ENCODE peak calls at places on chromosomes 12 and 14, in seven cellular contexts. J is testis; E is stomach; N is dorsolateral prefrontal cortex; O is CD8-positive, alpha-beta memory T cell; P is cardiac muscle cell; Q is tibial artery. S is an unnamed sample. For H3K27me3, the result is how much of the 10 kb centered on the place peaks cover.

GRCh38 chr14:61077946-61078738 is 97.1 kb downstream of the SLC38A6 start:
- DNase-seq in J (no peak), E (no peak), N (no peak), O (no peak), P (no peak), Q (no peak), S (no peak)

GRCh38 chr12:8541591-8541990 is 886 bp upstream of the CLEC4E start:
- DNase-seq in J (no peak), E (no peak), N (no peak), O (no peak), P (no peak), Q (no peak), S (no peak)

GRCh38 chr14:51304428-51304827 is 64.4 kb downstream of the TMX1 start:
- DNase-seq in J (no peak), E (no peak), N (no peak), O (no peak), P (peak), Q (no peak), S (peak)

GRCh38 chr12:2179953-2180736 is 127.4 kb downstream of the CACNA1C start:
- DNase-seq in J (peak), E (peak), N (peak), O (no peak), P (peak), Q (peak), S (peak)

GRCh38 chr12:47080725-47081502 is 1.2 kb upstream of the AMIGO2 start:
- DNase-seq in J (peak), E (peak), N (no peak), O (peak), P (peak), Q (peak), S (peak)

GRCh38 chr14:61145258-61145902 is 135.8 kb downstream of the TMEM30B start:
- DNase-seq in J (no peak), E (no peak), N (no peak), O (no peak), P (peak), Q (no peak), S (peak)

GRCh38 chr14:30077946-30078345 is 150.3 kb upstream of the PRKD1 start:
- DNase-seq in J (no peak), E (no peak), N (no peak), O (no peak), P (no peak), Q (no peak), S (no peak)

GRCh38 chr12:65113621-65114035 is 7.5 kb downstream of the WIF1 start:
- DNase-seq in J (no peak), E (no peak), N (no peak), O (no peak), P (no peak), Q (no peak), S (no peak)

GRCh38 chr14:61474021-61474420 is 152.6 kb downstream of the PRKCH start:
- DNase-seq in J (no peak), E (no peak), N (no peak), O (peak), P (no peak), Q (no peak), S (no peak)

DNA sequence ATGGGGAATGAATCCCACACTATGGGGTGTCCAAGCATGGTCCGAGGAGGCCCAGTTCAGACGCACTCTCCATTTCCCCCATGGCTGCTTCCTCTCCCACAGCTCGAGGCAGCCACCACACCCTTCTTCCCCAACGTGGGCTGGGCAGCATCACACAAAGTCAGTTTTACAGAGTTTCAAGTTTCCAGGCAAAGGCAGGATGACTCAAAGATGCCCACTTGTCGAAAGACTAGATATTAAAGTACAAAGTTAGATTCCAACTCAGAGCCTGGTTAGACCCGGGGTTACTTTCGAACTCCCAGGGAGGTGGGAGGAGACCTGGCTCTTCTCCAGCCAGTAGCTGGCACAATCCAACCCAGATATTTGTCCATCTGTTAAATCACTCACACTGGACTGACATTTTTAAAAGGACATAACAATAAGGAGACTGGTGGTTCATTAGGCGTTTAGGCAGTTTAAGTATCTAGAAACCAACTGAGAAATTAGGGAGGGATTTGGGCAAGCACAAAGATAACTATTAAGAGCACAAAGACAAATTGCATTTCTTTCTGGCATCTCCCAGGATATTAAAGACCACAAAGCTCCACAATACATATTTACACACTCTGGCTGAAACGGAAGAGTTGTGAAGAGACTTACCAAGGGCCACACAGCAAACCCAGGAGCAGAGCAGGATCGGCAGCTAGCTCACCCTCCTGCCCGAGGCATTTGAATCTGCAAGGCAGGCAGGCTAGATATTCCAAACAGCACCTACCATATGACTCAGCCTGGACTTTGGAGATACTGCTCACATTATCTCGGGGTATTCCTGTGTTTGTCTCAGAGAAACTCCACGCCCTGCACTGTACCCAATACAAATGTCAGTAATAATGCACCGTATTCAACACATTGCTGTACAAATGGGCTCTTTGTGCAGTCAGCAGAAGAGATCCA is 34.8 kb downstream of the TMCC3 start:
- DNase-seq in J (peak), E (peak), N (peak), O (no peak), P (peak), Q (no peak), S (peak)
- H3K4me3 ChIP-seq in J (no peak), E (peak), N (peak), O (no peak), P (no peak), Q (no peak), S (no peak)

DNA sequence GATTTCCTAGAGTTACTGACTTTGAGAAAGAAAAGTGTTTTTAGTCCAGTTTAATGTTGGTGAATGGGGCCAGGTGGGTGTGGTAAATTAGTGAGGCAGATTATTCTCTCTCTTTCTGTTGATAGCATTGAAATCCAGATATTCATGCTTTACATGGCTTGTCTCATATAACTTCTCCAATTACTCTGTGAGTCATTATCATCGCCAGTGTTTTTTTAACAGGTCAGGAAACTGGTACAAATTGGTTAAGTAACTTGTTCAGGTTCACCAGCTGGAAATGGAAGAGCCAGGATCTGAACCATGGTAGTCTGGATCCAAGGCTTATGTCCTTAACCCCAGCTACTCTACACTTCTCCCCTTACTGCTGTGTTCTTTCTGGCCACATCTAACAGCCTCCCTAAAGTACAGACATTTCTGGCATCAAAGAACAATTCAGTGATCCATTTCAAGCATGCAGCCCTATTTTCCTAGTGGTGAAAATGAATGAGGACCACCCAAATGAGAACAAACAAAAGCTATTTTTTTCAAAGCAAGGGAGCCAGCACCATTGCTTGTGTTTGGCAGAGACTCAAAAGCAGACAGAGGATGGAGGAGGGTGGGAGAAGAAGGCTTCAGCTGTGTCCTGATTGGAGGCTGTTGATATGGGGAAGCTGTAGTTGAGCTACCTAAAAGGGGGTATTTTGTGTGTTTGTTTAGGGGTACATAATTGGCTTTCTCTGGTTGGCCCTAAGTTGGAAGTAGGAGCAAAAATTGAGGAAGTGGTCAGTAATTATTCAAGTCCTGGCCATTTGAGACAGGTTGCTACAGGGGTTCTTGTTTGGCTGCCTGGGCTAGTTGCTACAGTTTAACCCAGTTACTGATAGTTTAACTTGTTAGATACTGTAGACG is 1.7 kb downstream of the IRAK3 start:
- DNase-seq in J (no peak), E (no peak), N (no peak), O (no peak), P (peak), Q (no peak), S (no peak)
- H3K27me3 ChIP-seq in J (under half), E (under half), N (under half), O (under half), P (half or more), Q (under half), S (under half)

DNA sequence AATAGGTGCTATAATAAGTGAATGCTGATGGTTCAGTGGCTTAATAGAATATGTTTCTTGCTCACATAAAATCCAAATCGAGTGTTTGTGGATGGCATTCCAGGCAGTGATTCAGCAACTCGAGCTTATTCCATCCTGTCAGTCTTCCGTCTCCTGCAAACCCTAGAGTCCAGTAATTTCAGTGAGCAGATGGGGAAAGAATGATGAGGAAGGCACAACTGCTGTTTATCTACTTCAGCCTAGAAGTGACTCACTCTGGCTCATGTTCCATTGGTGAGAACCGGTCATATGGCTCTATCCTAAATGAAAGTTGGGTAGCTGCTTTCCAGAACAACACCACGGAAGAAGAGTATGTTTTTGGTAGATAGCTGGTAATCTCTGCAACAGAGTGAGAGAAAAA is 421.8 kb upstream of the PDE3A start:
- DNase-seq in J (no peak), E (no peak), N (no peak), O (no peak), P (peak), Q (no peak), S (peak)
- H3K4me3 ChIP-seq in J (no peak), E (no peak), N (no peak), O (no peak), P (no peak), Q (peak), S (peak)

GRCh38 chr12:113589437-113589836 is 117.8 kb upstream of the LHX5 start:
- DNase-seq in J (no peak), E (no peak), N (no peak), O (no peak), P (no peak), Q (no peak), S (no peak)
- H3K27me3 ChIP-seq in J (under half), E (under half), N (half or more), O (under half), P (half or more), Q (under half), S (under half)

GRCh38 chr12:10974965-10975364 is 11.7 kb downstream of the TAS2R50 start:
- DNase-seq in J (no peak), E (no peak), N (no peak), O (no peak), P (no peak), Q (no peak), S (no peak)
- H3K4me3 ChIP-seq in J (no peak), E (no peak), N (no peak), O (no peak), P (no peak), Q (no peak), S (no peak)

S was measured in MG63.